ENCODE peak calls at places on chromosomes 13 and 19, in ten cellular contexts. E is heart right ventricle, L is body of pancreas, U is prostate gland, H is uterus, P is PC-3, S is heart left ventricle, T is hepatocyte, O is pancreas, Z is tibial nerve. A is an unnamed sample.

GRCh38 chr13:83085186-83085900 is 796.9 kb downstream of the SLITRK1 start:
- DNase-seq in P (peak; percentile 50), S (no peak), Z (no peak), H (no peak), L (no peak), T (no peak), E (no peak), O (no peak), U (no peak), A (no peak)

GRCh38 chr19:39940221-39940833 is 5.9 kb upstream of the FCGBP start:
- DNase-seq in S (no peak), Z (no peak), U (no peak), P (no peak), L (no peak), H (no peak), O (no peak), E (no peak), T (no peak), A (no peak)

GRCh38 chr19:2561895-2562294 is 86.0 kb downstream of the GADD45B start:
- DNase-seq in O (no peak), E (no peak), U (no peak), T (no peak), L (no peak), H (no peak), P (no peak), Z (no peak), S (peak; percentile 16), A (no peak)

GRCh38 chr13:32443111-32443510 is 15.2 kb upstream of the N4BP2L1 start:
- DNase-seq in S (no peak), T (peak; percentile 16), U (peak; percentile 21), P (peak; percentile 39), H (no peak), E (no peak), O (no peak), Z (peak; percentile 19), L (no peak), A (no peak)

GRCh38 chr19:9934132-9934950 is 2.0 kb downstream of the OLFM2 start:
- DNase-seq in S (peak; percentile 61), L (peak; percentile 68), Z (peak; percentile 80), P (peak; percentile 89), H (peak; percentile 87), T (peak; percentile 89), U (peak; percentile 52), E (peak; percentile 59), O (peak; percentile 92), A (peak; percentile 74)

GRCh38 chr13:44401577-44401976 is 28.0 kb downstream of the SERP2 start:
- DNase-seq in L (no peak), H (no peak), O (no peak), Z (no peak), P (no peak), U (no peak), E (no peak), T (no peak), S (no peak), A (no peak)

GRCh38 chr13:74662895-74663294 is 528.7 kb upstream of the KLF12 start:
- DNase-seq in T (no peak), S (no peak), O (no peak), L (no peak), Z (no peak), E (no peak), U (no peak), H (no peak), P (no peak), A (no peak)

GRCh38 chr13:20109037-20109436 is 51.8 kb downstream of the GJA3 start:
- DNase-seq in U (no peak), E (no peak), L (no peak), T (no peak), P (no peak), H (no peak), O (no peak), Z (no peak), S (no peak), A (no peak)

GRCh38 chr19:37227996-37228395 is 10.0 kb downstream of the ZNF383 start:
- DNase-seq in T (no peak), U (no peak), S (no peak), H (no peak), P (peak; percentile 6), L (peak; percentile 18), O (no peak), E (no peak), Z (no peak), A (no peak)
- TF ChIP-seq CTCF in T (peak; percentile 41), U (peak; percentile 13), S (peak; percentile 40), H (no peak), P (peak; percentile 42), L (no peak), O (no peak), E (no peak), Z (no peak), A (peak; percentile 20)

GRCh38 chr19:13027031-13027430 is 31.8 kb downstream of the NFIX start:
- DNase-seq in H (no peak), U (no peak), O (no peak), S (no peak), L (no peak), E (no peak), P (no peak), Z (no peak), T (no peak), A (no peak)

GRCh38 chr19:13027557-13027956 is 32.3 kb downstream of the NFIX start:
- DNase-seq in U (no peak), O (no peak), H (no peak), E (no peak), P (no peak), L (no peak), T (no peak), S (no peak), Z (no peak), A (no peak)

GRCh38 chr19:13028027-13028426 is 32.8 kb downstream of the NFIX start:
- DNase-seq in O (no peak), Z (no peak), H (no peak), T (no peak), P (no peak), E (no peak), U (no peak), L (no peak), S (no peak), A (no peak)

GRCh38 chr19:13029893-13030292 is 34.6 kb downstream of the NFIX start:
- DNase-seq in P (peak; percentile 50), T (no peak), S (no peak), U (no peak), Z (no peak), H (no peak), L (no peak), E (no peak), O (no peak), A (peak; percentile 76)

DNA sequence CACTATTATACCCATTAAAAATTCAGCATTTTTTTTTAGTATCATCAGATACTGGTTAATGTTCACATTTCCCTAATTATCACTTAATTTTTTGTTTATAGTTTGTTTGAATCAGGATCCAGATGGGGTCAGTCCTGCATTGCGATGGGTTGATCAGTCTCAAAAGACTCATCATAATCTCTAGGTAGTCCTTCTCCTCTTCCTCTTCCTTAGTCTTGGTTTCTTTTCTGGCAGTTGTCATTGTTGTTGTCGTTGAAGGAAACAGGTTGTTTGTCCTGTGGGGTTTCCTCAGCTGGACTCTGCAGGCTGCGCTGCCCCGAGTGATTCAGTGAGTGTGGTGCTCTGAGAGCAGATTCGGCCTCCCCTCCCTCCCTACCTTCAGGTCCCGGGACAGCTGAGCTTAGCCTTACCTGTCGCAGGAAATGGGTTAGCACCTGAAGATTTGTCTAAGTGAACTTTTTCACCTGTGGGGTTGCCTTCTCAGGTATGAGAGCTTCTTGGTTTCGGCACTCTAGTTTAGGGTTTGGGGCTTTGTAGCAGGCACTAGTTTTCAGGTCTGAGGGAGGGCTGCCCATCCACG is 34.1 kb downstream of the NFIX start:
- DNase-seq in H (no peak), L (no peak), O (no peak), S (no peak), U (no peak), E (no peak), P (no peak), Z (no peak), T (no peak), A (no peak)
- H3K4me1 ChIP-seq in H (peaks cover 19% of the 10 kb centered on the region), L (peaks cover 67% of the 10 kb centered on the region), O (peaks cover 29% of the 10 kb centered on the region), S (peaks cover 93% of the 10 kb centered on the region), U (peaks cover 52% of the 10 kb centered on the region), E (peaks cover 99% of the 10 kb centered on the region), P (peaks cover 65% of the 10 kb centered on the region), Z (peaks cover 49% of the 10 kb centered on the region), T (peaks cover 20% of the 10 kb centered on the region), A (peaks cover 96% of the 10 kb centered on the region)

GRCh38 chr13:70964124-70964523 is 855.9 kb upstream of the KLHL1 start:
- DNase-seq in L (no peak), Z (no peak), O (no peak), T (no peak), E (no peak), H (no peak), P (peak; percentile 25), U (no peak), S (no peak), A (no peak)
- TF ChIP-seq CTCF in L (no peak), Z (no peak), O (no peak), T (peak; percentile 24), E (no peak), H (no peak), P (peak; percentile 59), U (no peak), S (no peak), A (no peak)

GRCh38 chr13:111212517-111212873 is 97.4 kb downstream of the ARHGEF7 start:
- DNase-seq in Z (no peak), L (no peak), T (no peak), E (no peak), O (no peak), U (no peak), H (no peak), S (no peak), P (no peak), A (no peak)

GRCh38 chr13:111216166-111216960 is 101.3 kb downstream of the ARHGEF7 start:
- DNase-seq in O (no peak), P (peak; percentile 18), L (no peak), Z (peak; percentile 51), S (no peak), H (no peak), U (no peak), E (peak; percentile 43), T (peak; percentile 60), A (peak; percentile 72)

GRCh38 chr13:111213964-111214726 is 99.0 kb downstream of the ARHGEF7 start:
- DNase-seq in S (no peak), H (no peak), E (no peak), P (no peak), T (no peak), O (no peak), U (no peak), Z (peak; percentile 40), L (no peak), A (peak; percentile 59)

GRCh38 chr13:111217661-111218060 is 102.6 kb downstream of the ARHGEF7 start:
- DNase-seq in O (no peak), S (no peak), U (no peak), E (no peak), Z (no peak), H (no peak), T (no peak), P (no peak), L (peak; percentile 31), A (no peak)

DNA sequence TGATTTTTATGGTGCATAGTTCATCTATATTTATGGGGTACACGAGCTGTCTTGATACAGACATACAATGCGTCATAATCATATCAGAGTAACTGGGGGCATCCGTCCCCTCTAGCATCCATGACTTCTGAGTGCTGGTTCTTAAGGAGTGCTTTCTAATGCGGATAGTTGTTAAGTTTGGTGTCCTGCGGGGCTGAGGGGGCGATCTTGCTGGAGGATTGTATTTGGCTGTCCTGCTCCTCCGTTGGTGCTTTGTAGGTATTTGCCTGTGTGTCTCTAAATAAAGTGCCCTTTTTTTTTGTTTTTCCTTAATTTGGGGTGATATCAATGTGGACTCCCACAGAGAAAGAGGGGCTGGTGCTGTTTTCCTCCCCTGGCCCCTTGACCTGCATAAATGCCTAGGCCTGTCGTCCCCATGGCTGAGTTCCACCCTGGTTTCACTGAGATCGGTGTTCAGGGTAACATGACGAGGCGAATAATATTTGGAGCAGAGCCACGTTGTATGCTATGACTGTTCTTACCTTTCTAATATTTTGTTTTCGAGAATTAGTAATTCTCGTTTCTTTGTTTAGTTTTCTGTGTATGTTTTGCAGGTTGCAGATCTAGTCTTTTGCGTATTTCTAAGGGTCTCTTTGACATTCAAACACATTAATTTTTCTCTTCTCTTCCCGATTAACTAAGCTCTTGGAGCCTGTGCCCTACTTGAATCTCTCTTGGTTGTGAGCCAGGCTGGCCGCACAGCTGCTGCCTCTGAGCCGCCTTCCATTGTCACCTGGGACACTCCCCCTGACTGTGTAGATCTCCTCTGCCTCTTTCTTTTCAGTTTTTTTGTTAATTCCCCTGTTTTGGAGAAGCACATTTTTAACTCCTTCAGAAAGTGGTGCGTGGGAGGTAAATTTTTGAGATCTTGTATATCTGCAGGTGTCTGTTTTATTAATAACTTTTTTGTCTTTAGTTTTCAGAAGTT is 100.3 kb downstream of the ARHGEF7 start:
- DNase-seq in H (no peak), P (no peak), Z (no peak), S (no peak), U (no peak), L (peak; percentile 33), E (no peak), O (no peak), T (no peak), A (peak; percentile 70)
- H3K4me1 ChIP-seq in H (no peaks in the 10 kb centered on the region), P (peaks cover 5% of the 10 kb centered on the region), Z (peaks cover 12% of the 10 kb centered on the region), S (peaks cover 92% of the 10 kb centered on the region), U (peaks cover 3% of the 10 kb centered on the region), L (peaks cover 19% of the 10 kb centered on the region), E (peaks cover 100% of the 10 kb centered on the region), O (no peaks in the 10 kb centered on the region), T (peaks cover 21% of the 10 kb centered on the region), A (peaks cover 97% of the 10 kb centered on the region)

A was measured in psoas muscle.